ENCODE peak calls at places on chromosomes 4 and X, in five cellular contexts. One of them, this sample, is unnamed.

GRCh38 chr4:24979554-24979953 is 51.2 kb downstream of the LGI2 start:
- DNase-seq in gastrocnemius medialis: peak; percentile 53
- DNase-seq in prostate gland: no peak
- DNase-seq in lung: peak; percentile 49
- DNase-seq in heart right ventricle: peak; percentile 88
- DNase-seq in this sample: no peak

GRCh38 chrX:22300130-22300529 is 27.4 kb downstream of the CBLL2 start:
- DNase-seq in gastrocnemius medialis: peak; percentile 40
- DNase-seq in prostate gland: peak; percentile 5
- DNase-seq in lung: no peak
- DNase-seq in heart right ventricle: peak; percentile 16
- DNase-seq in this sample: no peak

GRCh38 chr4:40721730-40722171 is 28.0 kb upstream of the NSUN7 start:
- DNase-seq in gastrocnemius medialis: no peak
- DNase-seq in prostate gland: no peak
- DNase-seq in lung: no peak
- DNase-seq in heart right ventricle: no peak
- DNase-seq in this sample: no peak

GRCh38 chrX:137916090-137916746 is 350.3 kb downstream of the ZIC3 start:
- DNase-seq in gastrocnemius medialis: no peak
- DNase-seq in prostate gland: no peak
- DNase-seq in lung: no peak
- DNase-seq in heart right ventricle: no peak
- DNase-seq in this sample: no peak

GRCh38 chrX:137425273-137425902 is 140.5 kb upstream of the ZIC3 start:
- DNase-seq in gastrocnemius medialis: no peak
- DNase-seq in prostate gland: no peak
- DNase-seq in lung: no peak
- DNase-seq in heart right ventricle: no peak
- DNase-seq in this sample: no peak

GRCh38 chr4:185672151-185672550 is 136.8 kb upstream of the PDLIM3 start:
- DNase-seq in gastrocnemius medialis: no peak
- DNase-seq in prostate gland: no peak
- DNase-seq in lung: no peak
- DNase-seq in heart right ventricle: no peak
- DNase-seq in this sample: no peak

GRCh38 chrX:117510453-117510852 is 606.2 kb downstream of the KLHL13 start:
- DNase-seq in gastrocnemius medialis: no peak
- DNase-seq in prostate gland: no peak
- DNase-seq in lung: no peak
- DNase-seq in heart right ventricle: no peak
- DNase-seq in this sample: no peak

GRCh38 chrX:118520206-118520857 is 24.7 kb downstream of the DOCK11 start:
- DNase-seq in gastrocnemius medialis: no peak
- DNase-seq in prostate gland: no peak
- DNase-seq in lung: no peak
- DNase-seq in heart right ventricle: no peak
- DNase-seq in this sample: no peak

GRCh38 chrX:1558761-1559468 is 21.9 kb upstream of the P2RY8 start:
- DNase-seq in gastrocnemius medialis: no peak
- DNase-seq in prostate gland: no peak
- DNase-seq in lung: no peak
- DNase-seq in heart right ventricle: no peak
- DNase-seq in this sample: no peak

GRCh38 chr4:147640331-147640730 is 23.1 kb downstream of the TMEM184C start:
- DNase-seq in gastrocnemius medialis: no peak
- DNase-seq in prostate gland: no peak
- DNase-seq in lung: no peak
- DNase-seq in heart right ventricle: no peak
- DNase-seq in this sample: no peak

GRCh38 chr4:124427095-124427767 is 285.3 kb downstream of the ANKRD50 start:
- DNase-seq in gastrocnemius medialis: no peak
- DNase-seq in prostate gland: no peak
- DNase-seq in lung: peak; percentile 34
- DNase-seq in heart right ventricle: peak; percentile 85
- DNase-seq in this sample: no peak

GRCh38 chrX:76148011-76148665 is 24.7 kb upstream of the PBDC1 start:
- DNase-seq in gastrocnemius medialis: no peak
- DNase-seq in prostate gland: no peak
- DNase-seq in lung: no peak
- DNase-seq in heart right ventricle: peak; percentile 4
- DNase-seq in this sample: no peak

GRCh38 chr4:93199492-93199891 is 629.1 kb upstream of the ATOH1 start:
- DNase-seq in gastrocnemius medialis: no peak
- DNase-seq in prostate gland: no peak
- DNase-seq in lung: no peak
- DNase-seq in heart right ventricle: no peak
- DNase-seq in this sample: no peak

GRCh38 chrX:111854778-111855490 is 21.0 kb upstream of the TRPC5OS start:
- DNase-seq in gastrocnemius medialis: no peak
- DNase-seq in prostate gland: no peak
- DNase-seq in lung: no peak
- DNase-seq in heart right ventricle: no peak
- DNase-seq in this sample: no peak

GRCh38 chr4:89897867-89898266 is 3.2 kb downstream of the MMRN1 start:
- DNase-seq in gastrocnemius medialis: no peak
- DNase-seq in prostate gland: no peak
- DNase-seq in lung: no peak
- DNase-seq in heart right ventricle: no peak
- DNase-seq in this sample: no peak

GRCh38 chr4:6855692-6856297 is 53.8 kb upstream of the TBC1D14 start:
- DNase-seq in gastrocnemius medialis: peak; percentile 76
- DNase-seq in prostate gland: no peak
- DNase-seq in lung: no peak
- DNase-seq in heart right ventricle: no peak
- DNase-seq in this sample: no peak

GRCh38 chr4:145528601-145529000 is 46.9 kb downstream of the SMAD1 start:
- DNase-seq in gastrocnemius medialis: no peak
- DNase-seq in prostate gland: no peak
- DNase-seq in lung: no peak
- DNase-seq in heart right ventricle: no peak
- DNase-seq in this sample: no peak

GRCh38 chr4:150628073-150628472 is 46.1 kb downstream of the MAB21L2 start:
- DNase-seq in gastrocnemius medialis: no peak
- DNase-seq in prostate gland: no peak
- DNase-seq in lung: no peak
- DNase-seq in heart right ventricle: no peak
- DNase-seq in this sample: no peak

GRCh38 chr4:89266128-89266527 is 41.5 kb downstream of the GPRIN3 start:
- DNase-seq in gastrocnemius medialis: no peak
- DNase-seq in prostate gland: no peak
- DNase-seq in lung: no peak
- DNase-seq in heart right ventricle: no peak
- DNase-seq in this sample: no peak

GRCh38 chrX:24498975-24499374 is 33.9 kb downstream of the PDK3 start:
- DNase-seq in gastrocnemius medialis: no peak
- DNase-seq in prostate gland: no peak
- DNase-seq in lung: no peak
- DNase-seq in heart right ventricle: no peak
- DNase-seq in this sample: no peak

GRCh38 chr4:39976945-39977488 is 694 bp downstream of the PDS5A start:
- DNase-seq in gastrocnemius medialis: no peak
- DNase-seq in prostate gland: peak; percentile 10
- DNase-seq in lung: peak; percentile 41
- DNase-seq in heart right ventricle: peak; percentile 38
- DNase-seq in this sample: peak; percentile 7

GRCh38 chr4:130210871-130211270 is 1114.9 kb downstream of the C4orf33 start:
- DNase-seq in gastrocnemius medialis: no peak
- DNase-seq in prostate gland: no peak
- DNase-seq in lung: no peak
- DNase-seq in heart right ventricle: no peak
- DNase-seq in this sample: no peak

GRCh38 chr4:37540486-37540885 is 145.7 kb downstream of the RELL1 start:
- DNase-seq in gastrocnemius medialis: no peak
- DNase-seq in prostate gland: no peak
- DNase-seq in lung: no peak
- DNase-seq in heart right ventricle: no peak
- DNase-seq in this sample: no peak

GRCh38 chr4:108030332-108030731 is 40.6 kb downstream of the HADH start:
- DNase-seq in gastrocnemius medialis: no peak
- DNase-seq in prostate gland: no peak
- DNase-seq in lung: no peak
- DNase-seq in heart right ventricle: peak; percentile 25
- DNase-seq in this sample: peak; percentile 32

GRCh38 chr4:119667802-119668201 is 39.2 kb upstream of the PDE5A start:
- DNase-seq in gastrocnemius medialis: no peak
- DNase-seq in prostate gland: no peak
- DNase-seq in lung: no peak
- DNase-seq in heart right ventricle: no peak
- DNase-seq in this sample: no peak

GRCh38 chrX:113522814-113523213 is 682.2 kb upstream of the AMOT start:
- DNase-seq in gastrocnemius medialis: no peak
- DNase-seq in prostate gland: no peak
- DNase-seq in lung: no peak
- DNase-seq in heart right ventricle: no peak
- DNase-seq in this sample: no peak

GRCh38 chr4:54539500-54540029 is 118.2 kb upstream of the KIT start:
- DNase-seq in gastrocnemius medialis: peak; percentile 21
- DNase-seq in prostate gland: no peak
- DNase-seq in lung: peak; percentile 49
- DNase-seq in heart right ventricle: peak; percentile 33
- DNase-seq in this sample: peak; percentile 13

GRCh38 chr4:40506492-40506891 is 123.2 kb downstream of the RBM47 start:
- DNase-seq in gastrocnemius medialis: no peak
- DNase-seq in prostate gland: no peak
- DNase-seq in lung: no peak
- DNase-seq in heart right ventricle: no peak
- DNase-seq in this sample: no peak

GRCh38 chr4:101346562-101347266 is 612 bp downstream of the PPP3CA start:
- DNase-seq in gastrocnemius medialis: peak; percentile 58
- DNase-seq in prostate gland: peak; percentile 29
- DNase-seq in lung: peak; percentile 60
- DNase-seq in heart right ventricle: peak; percentile 44
- DNase-seq in this sample: peak; percentile 55

GRCh38 chr4:87416965-87417364 is 5.4 kb upstream of the NUDT9 start:
- DNase-seq in gastrocnemius medialis: no peak
- DNase-seq in prostate gland: no peak
- DNase-seq in lung: no peak
- DNase-seq in heart right ventricle: no peak
- DNase-seq in this sample: no peak

GRCh38 chrX:13937370-13938052 is 92.2 kb downstream of the GEMIN8 start:
- DNase-seq in gastrocnemius medialis: no peak
- DNase-seq in prostate gland: no peak
- DNase-seq in lung: no peak
- DNase-seq in heart right ventricle: peak; percentile 2
- DNase-seq in this sample: no peak

DNA sequence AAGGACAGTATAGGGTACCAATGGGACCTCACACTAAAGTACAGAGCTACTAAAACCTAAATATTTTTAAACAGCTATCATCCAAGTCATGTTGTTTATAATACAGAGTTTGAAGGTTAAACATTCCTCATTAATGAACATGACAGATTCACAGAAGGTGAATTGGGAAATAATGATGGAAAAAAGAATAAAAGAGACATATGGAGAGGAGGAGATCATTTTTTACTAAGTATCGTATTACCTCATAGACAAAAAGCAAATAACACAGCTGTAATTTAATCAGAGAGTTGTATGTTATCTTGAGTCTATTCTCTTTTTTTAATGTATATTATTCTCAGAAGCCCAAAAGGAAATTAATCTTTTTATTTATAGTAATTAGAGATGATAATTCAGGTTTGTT is 7.9 kb downstream of the PLK4 start:
- DNase-seq in gastrocnemius medialis: no peak
- DNase-seq in prostate gland: no peak
- DNase-seq in lung: no peak
- DNase-seq in heart right ventricle: no peak
- DNase-seq in this sample: no peak
- H3K36me3 ChIP-seq in gastrocnemius medialis: no peaks in the 10 kb centered on the region
- H3K36me3 ChIP-seq in prostate gland: no peaks in the 10 kb centered on the region
- H3K36me3 ChIP-seq in lung: no peaks in the 10 kb centered on the region
- H3K36me3 ChIP-seq in heart right ventricle: no peaks in the 10 kb centered on the region
- H3K36me3 ChIP-seq in this sample: no peaks in the 10 kb centered on the region

GRCh38 chr4:118273642-118274041 is 79.2 kb downstream of the PRSS12 start:
- DNase-seq in gastrocnemius medialis: no peak
- DNase-seq in prostate gland: no peak
- DNase-seq in lung: no peak
- DNase-seq in heart right ventricle: no peak
- DNase-seq in this sample: no peak
- H3K36me3 ChIP-seq in gastrocnemius medialis: no peaks in the 10 kb centered on the region
- H3K36me3 ChIP-seq in prostate gland: no peaks in the 10 kb centered on the region
- H3K36me3 ChIP-seq in lung: no peaks in the 10 kb centered on the region
- H3K36me3 ChIP-seq in heart right ventricle: no peaks in the 10 kb centered on the region
- H3K36me3 ChIP-seq in this sample: no peaks in the 10 kb centered on the region

DNA sequence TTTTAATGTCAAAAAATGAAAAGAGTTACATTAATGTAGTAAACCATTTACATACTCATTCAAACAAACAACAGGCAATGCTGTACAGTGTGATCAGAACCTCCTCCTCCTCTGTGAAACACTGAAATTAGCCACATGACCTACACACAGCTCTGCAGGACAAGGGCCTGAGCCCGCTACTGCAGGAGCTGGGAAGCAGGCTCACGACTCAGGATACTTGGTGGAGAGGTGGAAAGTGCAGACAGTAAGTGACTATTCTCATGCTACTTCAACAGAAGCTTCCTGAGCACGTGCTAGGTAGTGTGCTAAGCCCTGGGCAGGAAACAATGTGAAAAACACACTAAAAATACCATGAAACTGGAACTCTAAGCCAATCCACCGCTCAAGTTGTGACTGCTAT is 56.8 kb downstream of the TAPT1 start:
- DNase-seq in gastrocnemius medialis: no peak
- DNase-seq in prostate gland: no peak
- DNase-seq in lung: no peak
- DNase-seq in heart right ventricle: no peak
- DNase-seq in this sample: no peak
- H3K36me3 ChIP-seq in gastrocnemius medialis: peaks cover 2% of the 10 kb centered on the region
- H3K36me3 ChIP-seq in prostate gland: no peaks in the 10 kb centered on the region
- H3K36me3 ChIP-seq in lung: peaks cover 24% of the 10 kb centered on the region
- H3K36me3 ChIP-seq in heart right ventricle: peaks cover 58% of the 10 kb centered on the region
- H3K36me3 ChIP-seq in this sample: no peaks in the 10 kb centered on the region

GRCh38 chr4:1223841-1224809 is 24.8 kb downstream of the CTBP1 start:
- DNase-seq in gastrocnemius medialis: no peak
- DNase-seq in prostate gland: no peak
- DNase-seq in lung: no peak
- DNase-seq in heart right ventricle: no peak
- DNase-seq in this sample: no peak

GRCh38 chr4:1227817-1228216 is 21.1 kb downstream of the CTBP1 start:
- DNase-seq in gastrocnemius medialis: no peak
- DNase-seq in prostate gland: no peak
- DNase-seq in lung: no peak
- DNase-seq in heart right ventricle: no peak
- DNase-seq in this sample: no peak

GRCh38 chr4:1225272-1226166 is 23.4 kb downstream of the CTBP1 start:
- DNase-seq in gastrocnemius medialis: no peak
- DNase-seq in prostate gland: no peak
- DNase-seq in lung: no peak
- DNase-seq in heart right ventricle: no peak
- DNase-seq in this sample: no peak

GRCh38 chr4:1226598-1226997 is 22.3 kb downstream of the CTBP1 start:
- DNase-seq in gastrocnemius medialis: no peak
- DNase-seq in prostate gland: no peak
- DNase-seq in lung: no peak
- DNase-seq in heart right ventricle: no peak
- DNase-seq in this sample: no peak

DNA sequence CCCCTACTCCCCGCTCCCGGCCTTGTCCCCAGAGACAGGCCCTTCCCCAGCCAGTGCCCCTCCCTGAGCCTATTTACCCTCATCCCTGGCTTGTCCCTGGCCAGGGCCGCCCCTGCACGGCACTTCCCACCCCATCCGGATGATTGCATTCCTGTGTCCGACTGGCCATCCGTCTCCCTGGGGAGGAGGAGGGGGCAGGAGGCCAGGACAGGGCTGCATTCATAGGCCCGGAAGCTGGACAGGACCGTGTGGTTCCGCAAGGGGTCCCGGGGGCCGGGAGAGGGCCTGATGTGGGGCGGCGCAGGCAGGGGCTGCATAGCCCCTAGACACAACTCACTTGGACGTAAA is 22.8 kb downstream of the CTBP1 start:
- DNase-seq in gastrocnemius medialis: no peak
- DNase-seq in prostate gland: no peak
- DNase-seq in lung: no peak
- DNase-seq in heart right ventricle: peak; percentile 78
- DNase-seq in this sample: no peak
- H3K36me3 ChIP-seq in gastrocnemius medialis: peaks cover 4% of the 10 kb centered on the region
- H3K36me3 ChIP-seq in prostate gland: peaks cover 15% of the 10 kb centered on the region
- H3K36me3 ChIP-seq in lung: peaks cover 96% of the 10 kb centered on the region
- H3K36me3 ChIP-seq in heart right ventricle: peaks cover 34% of the 10 kb centered on the region
- H3K36me3 ChIP-seq in this sample: no peaks in the 10 kb centered on the region